ENCODE peak calls at places on chromosome 16, in eight cellular contexts. T is CD8-positive, alpha-beta T cell; J is cardiac muscle cell; X is left lung; K is A549; U is upper lobe of right lung; F is fibroblast of the aortic adventitia; Q is MCF 10A. V is an unnamed sample.

GRCh38 chr16:88195021-88195581 is 187.7 kb upstream of the ZNF469 start:
- DNase-seq in T (peak; percentile 27), J (no peak), X (no peak), K (no peak), U (peak; percentile 42), F (no peak), Q (no peak), V (no peak)

GRCh38 chr16:8070501-8070900 is 519.8 kb downstream of the TMEM114 start:
- DNase-seq in T (no peak), J (no peak), X (no peak), K (no peak), U (no peak), F (no peak), Q (no peak), V (no peak)

GRCh38 chr16:70778901-70779309 is 22.1 kb downstream of the VAC14 start:
- DNase-seq in T (no peak), J (peak; percentile 86), X (no peak), K (peak; percentile 87), U (peak; percentile 51), F (peak; percentile 95), Q (peak; percentile 89), V (no peak)

GRCh38 chr16:73082608-73083007 is 34.7 kb upstream of the ZFHX3 start:
- DNase-seq in T (no peak), J (peak; percentile 91), X (no peak), K (peak; percentile 87), U (no peak), F (peak; percentile 93), Q (peak; percentile 92), V (no peak)

GRCh38 chr16:21566891-21567414 is 32.4 kb upstream of the METTL9 start:
- DNase-seq in T (peak; percentile 47), J (no peak), X (no peak), K (no peak), U (no peak), F (no peak), Q (no peak), V (no peak)

GRCh38 chr16:60553316-60553801 is 1482.9 kb downstream of the CDH8 start:
- DNase-seq in T (no peak), J (no peak), X (no peak), K (no peak), U (no peak), F (no peak), Q (no peak), V (no peak)

GRCh38 chr16:66382966-66383299 is 16.4 kb downstream of the CDH5 start:
- DNase-seq in T (no peak), J (peak; percentile 77), X (no peak), K (peak; percentile 74), U (no peak), F (peak; percentile 81), Q (peak; percentile 72), V (no peak)

GRCh38 chr16:66478733-66479511 is 51.8 kb downstream of the BEAN1 start:
- DNase-seq in T (peak; percentile 86), J (peak; percentile 65), X (peak; percentile 80), K (peak; percentile 81), U (peak; percentile 81), F (peak; percentile 59), Q (peak; percentile 72), V (peak; percentile 76)

GRCh38 chr16:21300309-21301167 is 22.4 kb upstream of the CRYM start:
- DNase-seq in T (no peak), J (peak; percentile 100), X (peak; percentile 95), K (peak; percentile 99), U (peak; percentile 90), F (peak; percentile 100), Q (peak; percentile 100), V (peak; percentile 94)

GRCh38 chr16:55209626-55210025 is 114.4 kb upstream of the IRX6 start:
- DNase-seq in T (no peak), J (no peak), X (no peak), K (no peak), U (no peak), F (no peak), Q (no peak), V (no peak)

GRCh38 chr16:6165330-6165984 is 1067.9 kb upstream of the EEF2KMT start:
- DNase-seq in T (no peak), J (no peak), X (no peak), K (peak; percentile 6), U (no peak), F (no peak), Q (no peak), V (no peak)

DNA sequence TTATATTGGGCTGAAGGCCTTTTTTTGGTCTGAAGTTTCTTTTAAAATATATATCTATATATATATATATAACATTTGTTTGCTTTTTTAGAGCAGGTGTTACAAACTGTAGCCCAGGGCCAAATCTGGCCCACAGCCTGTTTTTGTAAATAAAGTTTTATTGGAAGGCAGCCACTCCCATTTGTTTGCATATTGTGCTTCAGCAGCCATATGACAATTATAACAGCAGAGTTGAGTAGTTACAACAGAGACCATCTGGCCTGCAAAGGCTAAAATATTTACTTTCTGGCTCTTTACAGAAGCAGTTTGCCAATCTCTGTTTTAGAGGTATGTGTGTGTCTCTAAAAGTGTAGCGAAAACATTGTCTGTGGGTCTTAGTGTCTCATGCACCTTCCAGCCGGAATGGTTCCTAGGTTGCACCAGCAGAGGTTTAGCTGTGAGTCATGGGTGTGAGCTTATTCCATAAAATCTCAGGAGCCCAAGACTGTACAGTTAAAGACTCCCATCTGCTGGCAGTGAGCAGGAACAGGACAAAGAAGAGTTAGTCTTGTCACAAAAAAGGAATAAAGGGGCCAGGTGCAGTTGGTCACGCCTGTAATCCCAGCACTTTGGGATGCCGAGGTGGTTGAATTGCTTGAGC is 23.8 kb downstream of the LCMT1 start:
- DNase-seq in T (no peak), J (peak; percentile 27), X (no peak), K (peak; percentile 64), U (no peak), F (peak; percentile 44), Q (peak; percentile 36), V (no peak)
- TF ChIP-seq CTCF in T (no peak), J (no peak), X (no peak), K (peak; percentile 15), U (no peak), F (peak; percentile 26), Q (peak; percentile 21), V (no peak)

GRCh38 chr16:51763072-51763658 is 612.1 kb upstream of the SALL1 start:
- DNase-seq in T (no peak), J (no peak), X (no peak), K (no peak), U (no peak), F (no peak), Q (no peak), V (no peak)

GRCh38 chr16:51762081-51762995 is 611.3 kb upstream of the SALL1 start:
- DNase-seq in T (no peak), J (peak; percentile 81), X (peak; percentile 60), K (peak; percentile 70), U (peak; percentile 85), F (peak; percentile 77), Q (peak; percentile 76), V (peak; percentile 73)

GRCh38 chr16:51767564-51767963 is 616.5 kb upstream of the SALL1 start:
- DNase-seq in T (no peak), J (no peak), X (no peak), K (no peak), U (no peak), F (no peak), Q (no peak), V (no peak)

DNA sequence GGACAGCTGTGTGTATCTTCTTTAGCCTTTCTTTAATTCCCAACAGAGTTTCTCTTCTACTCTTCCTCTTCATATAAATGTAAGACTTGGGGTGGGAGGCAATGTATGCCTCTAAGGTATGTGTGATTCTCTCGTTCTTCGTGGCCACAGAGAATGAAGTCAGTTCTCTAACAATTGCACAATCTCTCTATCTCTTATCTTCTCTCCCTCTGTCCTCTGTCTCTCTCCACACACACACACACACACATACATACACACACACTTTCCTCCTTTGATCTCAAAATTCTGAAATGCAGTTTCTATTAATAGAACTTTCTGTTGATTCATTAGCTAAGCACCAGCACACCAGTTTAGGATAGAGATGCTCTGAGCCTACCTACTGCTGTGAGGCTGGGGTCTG is 615.7 kb upstream of the SALL1 start:
- DNase-seq in T (no peak), J (no peak), X (no peak), K (no peak), U (no peak), F (no peak), Q (no peak), V (no peak)
- TF ChIP-seq CTCF in T (no peak), J (no peak), X (no peak), K (no peak), U (no peak), F (no peak), Q (no peak), V (no peak)

GRCh38 chr16:4679854-4680636 is 13.3 kb upstream of the NUDT16L1 start:
- DNase-seq in T (no peak), J (no peak), X (peak; percentile 89), K (no peak), U (peak; percentile 94), F (peak; percentile 92), Q (peak; percentile 98), V (no peak)
- TF ChIP-seq CTCF in T (no peak), J (no peak), X (no peak), K (no peak), U (no peak), F (no peak), Q (no peak), V (no peak)

DNA sequence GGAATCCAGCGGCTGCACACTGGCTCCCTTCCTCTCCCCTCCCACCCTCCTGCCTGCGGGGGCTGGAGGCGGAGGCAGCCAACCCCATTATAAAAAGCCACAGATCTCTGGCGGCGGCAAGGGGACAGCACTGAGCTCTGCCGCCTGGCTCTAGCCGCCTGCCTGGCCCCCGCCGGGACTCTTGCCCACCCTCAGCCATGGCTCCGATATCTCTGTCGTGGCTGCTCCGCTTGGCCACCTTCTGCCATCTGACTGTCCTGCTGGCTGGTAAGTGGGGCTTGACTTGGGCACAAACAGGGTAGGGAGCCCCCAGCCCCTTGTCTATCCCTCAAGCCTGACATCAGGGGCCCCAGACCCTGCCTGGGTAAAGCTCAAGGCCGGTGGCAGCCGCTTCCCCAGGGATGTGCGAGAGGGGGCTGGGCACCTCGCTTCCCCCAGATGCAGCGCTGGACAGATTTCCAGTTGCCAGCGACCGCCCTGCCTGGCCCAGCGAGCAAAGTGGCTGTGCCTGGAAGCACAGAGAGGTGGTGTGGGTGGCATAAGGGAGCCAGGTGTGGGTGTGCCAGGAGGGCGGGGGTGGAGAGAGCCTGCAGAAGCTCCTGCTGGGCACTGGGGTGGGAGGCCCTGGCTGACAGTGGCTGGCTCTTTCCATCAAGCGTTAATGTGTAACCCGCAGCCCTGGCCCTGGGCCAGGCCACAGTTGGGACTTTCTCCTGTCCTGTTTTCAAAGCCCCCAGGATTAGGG is at the start of gene CX3CL1:
- DNase-seq in T (no peak), J (peak; percentile 69), X (peak; percentile 58), K (no peak), U (peak; percentile 70), F (peak; percentile 50), Q (no peak), V (no peak)
- TF ChIP-seq CTCF in T (no peak), J (peak; percentile 6), X (no peak), K (no peak), U (peak; percentile 30), F (peak; percentile 8), Q (no peak), V (no peak)

GRCh38 chr16:56539667-56540066 is 19.8 kb upstream of the BBS2 start:
- DNase-seq in T (no peak), J (no peak), X (no peak), K (no peak), U (no peak), F (no peak), Q (no peak), V (no peak)
- TF ChIP-seq CTCF in T (no peak), J (no peak), X (no peak), K (no peak), U (no peak), F (no peak), Q (no peak), V (no peak)

V was measured in GM12865.